ENCODE peak calls at places on chromosomes 7 and 10, in seven cellular contexts. Q is NCI-H774; E is GM10248; S is GM12892; G is cardiac muscle cell; C is activated T-helper 9 cell treated with anti-CD3 and anti-CD28 coated beads, Interleukin-2, amount 50 U/mL, for 16 hours; F is head of caudate nucleus. Y is an unnamed sample.

GRCh38 chr10:102392306-102392705 is 3.2 kb upstream of the NFKB2 start:
- DNase-seq in Q (no peak), E (no peak), S (no peak), G (no peak), C (no peak), F (no peak), Y (no peak)

GRCh38 chr10:48555310-48556042 is 49.4 kb downstream of the ARHGAP22 start:
- DNase-seq in Q (no peak), E (no peak), S (no peak), G (no peak), C (no peak), F (no peak), Y (no peak)

GRCh38 chr10:121158988-121159579 is 307.9 kb downstream of the WDR11 start:
- DNase-seq in Q (no peak), E (no peak), S (no peak), G (no peak), C (no peak), F (no peak), Y (no peak)

GRCh38 chr10:1567152-1567551 is 170.2 kb downstream of the ADARB2 start:
- DNase-seq in Q (no peak), E (no peak), S (no peak), G (no peak), C (no peak), F (no peak), Y (no peak)

GRCh38 chr10:13784067-13784466 is 197.3 kb downstream of the PRPF18 start:
- DNase-seq in Q (no peak), E (peak), S (no peak), G (no peak), C (no peak), F (no peak), Y (no peak)

GRCh38 chr7:85621286-85621685 is 434.4 kb upstream of the SEMA3D start:
- DNase-seq in Q (no peak), E (no peak), S (no peak), G (no peak), C (no peak), F (no peak), Y (no peak)

GRCh38 chr7:130917669-130918128 is 183.7 kb upstream of the KLF14 start:
- DNase-seq in Q (no peak), E (no peak), S (no peak), G (no peak), C (no peak), F (no peak), Y (no peak)

GRCh38 chr10:87524296-87524695 is 19.6 kb downstream of the MINPP1 start:
- DNase-seq in Q (no peak), E (no peak), S (no peak), G (peak), C (no peak), F (no peak), Y (no peak)

GRCh38 chr10:99337261-99337905 is 8.2 kb downstream of the CNNM1 start:
- DNase-seq in Q (no peak), E (no peak), S (no peak), G (no peak), C (no peak), F (no peak), Y (no peak)

GRCh38 chr10:121183241-121183640 is 332.1 kb downstream of the WDR11 start:
- DNase-seq in Q (no peak), E (no peak), S (no peak), G (no peak), C (no peak), F (no peak), Y (no peak)

GRCh38 chr10:60466267-60467201 is 76.9 kb upstream of the ANK3 start:
- DNase-seq in Q (no peak), E (no peak), S (no peak), G (no peak), C (no peak), F (no peak), Y (no peak)

GRCh38 chr10:58189269-58189668 is 78.4 kb downstream of the IPMK start:
- DNase-seq in Q (no peak), E (no peak), S (no peak), G (peak), C (no peak), F (no peak), Y (no peak)

GRCh38 chr7:57427146-57427545 is 22.8 kb upstream of the ZNF716 start:
- DNase-seq in Q (no peak), E (no peak), S (no peak), G (no peak), C (no peak), F (no peak), Y (no peak)

GRCh38 chr10:109740436-109740835 is 182.9 kb downstream of the XPNPEP1 start:
- DNase-seq in Q (no peak), E (no peak), S (no peak), G (no peak), C (no peak), F (no peak), Y (no peak)

GRCh38 chr10:128121750-128122412 is 4.3 kb downstream of the MKI67 start:
- DNase-seq in Q (no peak), E (no peak), S (no peak), G (no peak), C (no peak), F (no peak), Y (no peak)

GRCh38 chr10:75137533-75138438 is 26.3 kb downstream of the SAMD8 start:
- DNase-seq in Q (no peak), E (peak), S (no peak), G (peak), C (no peak), F (no peak), Y (peak)

GRCh38 chr10:47023237-47024045 is 112.2 kb downstream of the PTPN20 start:
- DNase-seq in Q (no peak), E (no peak), S (no peak), G (no peak), C (no peak), F (peak), Y (no peak)

GRCh38 chr7:113015038-113015645 is 71.5 kb downstream of the GPR85 start:
- DNase-seq in Q (peak), E (no peak), S (no peak), G (peak), C (no peak), F (no peak), Y (no peak)

GRCh38 chr10:121774813-121775212 is 153.0 kb downstream of the ATE1 start:
- DNase-seq in Q (no peak), E (no peak), S (no peak), G (no peak), C (no peak), F (no peak), Y (no peak)

GRCh38 chr7:45324683-45325237 is 167.2 kb downstream of the RAMP3 start:
- DNase-seq in Q (no peak), E (no peak), S (no peak), G (peak), C (no peak), F (no peak), Y (no peak)

GRCh38 chr10:1608408-1609037 is 128.8 kb downstream of the ADARB2 start:
- DNase-seq in Q (no peak), E (no peak), S (no peak), G (no peak), C (no peak), F (no peak), Y (no peak)

Y was measured in NK-92 treated with Interleukin-12 subunit alpha and Interleukin-12 subunit beta, amount 100 ng/mL, for 24 hours.